ENCODE peak calls at places on chromosomes 7 and 10, in seven cellular contexts. X is GM04503; H is central memory CD4-positive, alpha-beta T cell; L is T-helper 9 cell; O is left ventricle myocardium inferior; A is transverse colon; M is hippocampal formation. P is an unnamed sample.

GRCh38 chr7:123198668-123199652 is 809 bp downstream of the SLC13A1 start:
- DNase-seq in X (no peak), H (no peak), L (no peak), O (no peak), A (no peak), M (no peak), P (no peak)

GRCh38 chr7:44639701-44640321 is 33.4 kb downstream of the OGDH start:
- DNase-seq in X (peak), H (no peak), L (no peak), O (peak), A (no peak), M (peak), P (no peak)

GRCh38 chr10:100836891-100837290 is 75.9 kb upstream of the SLF2 start:
- DNase-seq in X (no peak), H (no peak), L (no peak), O (no peak), A (no peak), M (no peak), P (no peak)

GRCh38 chr7:25148772-25149575 is 23.9 kb upstream of the CYCS start:
- DNase-seq in X (no peak), H (no peak), L (no peak), O (no peak), A (no peak), M (no peak), P (no peak)

GRCh38 chr10:122852261-122852660 is 6.6 kb upstream of the CUZD1 start:
- DNase-seq in X (no peak), H (no peak), L (no peak), O (no peak), A (no peak), M (no peak), P (no peak)

GRCh38 chr7:47574473-47575328 is 7.2 kb downstream of the TNS3 start:
- DNase-seq in X (no peak), H (no peak), L (no peak), O (no peak), A (peak), M (peak), P (no peak)

GRCh38 chr7:94578615-94579014 is 69.0 kb downstream of the CASD1 start:
- DNase-seq in X (no peak), H (no peak), L (no peak), O (no peak), A (no peak), M (no peak), P (no peak)

GRCh38 chr7:132161231-132161915 is 414.9 kb downstream of the PLXNA4 start:
- DNase-seq in X (peak), H (no peak), L (no peak), O (peak), A (no peak), M (no peak), P (peak)

GRCh38 chr10:60816624-60817023 is 38.3 kb downstream of the CDK1 start:
- DNase-seq in X (peak), H (peak), L (no peak), O (no peak), A (peak), M (peak), P (no peak)

GRCh38 chr7:141071260-141071854 is 2.5 kb upstream of the TMEM178B start:
- DNase-seq in X (no peak), H (peak), L (no peak), O (peak), A (peak), M (peak), P (no peak)

GRCh38 chr10:1575481-1576244 is 161.7 kb downstream of the ADARB2 start:
- DNase-seq in X (no peak), H (no peak), L (no peak), O (no peak), A (no peak), M (no peak), P (no peak)

GRCh38 chr7:138726288-138726687 is 25.1 kb upstream of the SVOPL start:
- DNase-seq in X (no peak), H (no peak), L (no peak), O (no peak), A (no peak), M (no peak), P (no peak)

GRCh38 chr10:69845574-69846251 is 44.0 kb downstream of the COL13A1 start:
- DNase-seq in X (no peak), H (no peak), L (no peak), O (peak), A (peak), M (no peak), P (no peak)

GRCh38 chr7:63925262-63925625 is 73.4 kb upstream of the ZNF722 start:
- DNase-seq in X (no peak), H (no peak), L (no peak), O (no peak), A (no peak), M (no peak), P (no peak)

GRCh38 chr7:20133803-20134202 is 83.4 kb downstream of the MACC1 start:
- DNase-seq in X (no peak), H (no peak), L (no peak), O (no peak), A (no peak), M (no peak), P (no peak)

GRCh38 chr10:71985542-71986250 is 21.5 kb downstream of the CHST3 start:
- DNase-seq in X (no peak), H (no peak), L (no peak), O (no peak), A (no peak), M (no peak), P (peak)

GRCh38 chr10:62130948-62131347 is 137.7 kb downstream of the RTKN2 start:
- DNase-seq in X (peak), H (no peak), L (no peak), O (no peak), A (no peak), M (no peak), P (no peak)

GRCh38 chr7:964401-965231 is 10.1 kb upstream of the ADAP1 start:
- DNase-seq in X (peak), H (no peak), L (no peak), O (peak), A (no peak), M (peak), P (peak)

GRCh38 chr10:1809139-1809755 is 71.9 kb upstream of the ADARB2 start:
- DNase-seq in X (no peak), H (no peak), L (no peak), O (no peak), A (no peak), M (no peak), P (no peak)

GRCh38 chr7:87926581-87927461 is 7.2 kb upstream of the ADAM22 start:
- DNase-seq in X (no peak), H (no peak), L (no peak), O (no peak), A (peak), M (no peak), P (no peak)

GRCh38 chr7:107850671-107851070 is 40.3 kb upstream of the DLD start:
- DNase-seq in X (no peak), H (no peak), L (no peak), O (no peak), A (peak), M (no peak), P (no peak)

GRCh38 chr10:129404091-129404490 is 63.0 kb upstream of the MGMT start:
- DNase-seq in X (no peak), H (no peak), L (no peak), O (no peak), A (no peak), M (no peak), P (no peak)

GRCh38 chr7:30160329-30160728 is 25.5 kb downstream of the MTURN start:
- DNase-seq in X (no peak), H (no peak), L (no peak), O (no peak), A (no peak), M (no peak), P (no peak)

GRCh38 chr10:75265856-75266255 is 30.1 kb upstream of the COMTD1 start:
- DNase-seq in X (no peak), H (no peak), L (no peak), O (no peak), A (no peak), M (no peak), P (no peak)

GRCh38 chr10:106619353-106619752 is 545.2 kb downstream of the SORCS1 start:
- DNase-seq in X (no peak), H (no peak), L (no peak), O (no peak), A (no peak), M (no peak), P (no peak)

GRCh38 chr7:3201306-3201705 is 99.7 kb upstream of the SDK1 start:
- DNase-seq in X (no peak), H (no peak), L (no peak), O (no peak), A (no peak), M (no peak), P (no peak)

GRCh38 chr7:47685712-47686376 is 103.9 kb upstream of the TNS3 start:
- DNase-seq in X (no peak), H (no peak), L (no peak), O (no peak), A (no peak), M (no peak), P (no peak)

GRCh38 chr7:131034166-131034881 is 293.4 kb upstream of the MKLN1 start:
- DNase-seq in X (no peak), H (no peak), L (no peak), O (no peak), A (no peak), M (peak), P (no peak)

GRCh38 chr10:102614888-102615287 is 29.4 kb upstream of the TRIM8 start:
- DNase-seq in X (no peak), H (no peak), L (no peak), O (no peak), A (no peak), M (no peak), P (peak)

GRCh38 chr10:71790749-71791440 is 17.6 kb upstream of the VSIR start:
- DNase-seq in X (no peak), H (no peak), L (no peak), O (no peak), A (no peak), M (no peak), P (no peak)

GRCh38 chr7:47509571-47509970 is 72.3 kb downstream of the TNS3 start:
- DNase-seq in X (no peak), H (no peak), L (no peak), O (no peak), A (no peak), M (no peak), P (no peak)

GRCh38 chr10:79060641-79061255 is 8.0 kb upstream of the ZMIZ1 start:
- DNase-seq in X (no peak), H (no peak), L (no peak), O (peak), A (peak), M (no peak), P (peak)

GRCh38 chr10:33358016-33358415 is 23.5 kb upstream of the NRP1 start:
- DNase-seq in X (no peak), H (no peak), L (no peak), O (no peak), A (no peak), M (no peak), P (no peak)

GRCh38 chr7:157633465-157634185 is 296.8 kb downstream of the DNAJB6 start:
- DNase-seq in X (no peak), H (no peak), L (no peak), O (no peak), A (no peak), M (no peak), P (no peak)

GRCh38 chr7:151451156-151451555 is 11.2 kb upstream of the CRYGN start:
- DNase-seq in X (no peak), H (no peak), L (no peak), O (no peak), A (peak), M (no peak), P (no peak)

GRCh38 chr7:132650498-132650897 is 74.2 kb upstream of the PLXNA4 start:
- DNase-seq in X (peak), H (no peak), L (no peak), O (no peak), A (no peak), M (no peak), P (no peak)

GRCh38 chr7:5643280-5643679 is 138.2 kb downstream of the RNF216 start:
- DNase-seq in X (no peak), H (peak), L (peak), O (peak), A (peak), M (no peak), P (no peak)

GRCh38 chr10:96714031-96714590 is 6.2 kb downstream of the PIK3AP1 start:
- DNase-seq in X (no peak), H (no peak), L (no peak), O (no peak), A (no peak), M (no peak), P (no peak)

P was measured in lower lobe of right lung.